ENCODE peak calls at places on chromosomes 6 and 20, in eight cellular contexts. W is B cell, K is coronary artery, V is right lobe of liver, C is cardiac fibroblast, F is lung, L is AG10803, M is fibroblast of mammary gland. Z is an unnamed sample.

GRCh38 chr6:42423244-42423643 is 28.5 kb downstream of the TRERF1 start:
- DNase-seq in W (no peak), K (no peak), V (no peak), C (no peak), F (no peak), L (no peak), M (no peak), Z (no peak)

GRCh38 chr6:130453230-130453629 is 87.4 kb downstream of the TMEM200A start:
- DNase-seq in W (no peak), K (no peak), V (no peak), C (peak; percentile 82), F (no peak), L (peak; percentile 55), M (peak; percentile 57), Z (peak; percentile 70)

GRCh38 chr6:142414462-142414861 is 112.7 kb downstream of the ADGRG6 start:
- DNase-seq in W (no peak), K (no peak), V (no peak), C (no peak), F (no peak), L (no peak), M (no peak), Z (no peak)

GRCh38 chr6:9437836-9438235 is 977.0 kb downstream of the TFAP2A start:
- DNase-seq in W (no peak), K (no peak), V (no peak), C (peak; percentile 25), F (no peak), L (no peak), M (no peak), Z (peak; percentile 19)

GRCh38 chr6:151241853-151242252 is 2.1 kb downstream of the AKAP12 start:
- DNase-seq in W (no peak), K (no peak), V (no peak), C (peak; percentile 36), F (no peak), L (no peak), M (no peak), Z (no peak)

GRCh38 chr6:127641905-127642304 is 64.9 kb downstream of the C6orf58 start:
- DNase-seq in W (no peak), K (no peak), V (no peak), C (peak; percentile 62), F (no peak), L (peak; percentile 32), M (peak; percentile 48), Z (peak; percentile 8)

GRCh38 chr20:56094228-56094627 is 88.9 kb upstream of the CBLN4 start:
- DNase-seq in W (no peak), K (no peak), V (no peak), C (no peak), F (no peak), L (no peak), M (no peak), Z (no peak)

GRCh38 chr6:37699138-37699766 is 1.6 kb upstream of the MDGA1 start:
- DNase-seq in W (no peak), K (no peak), V (no peak), C (no peak), F (no peak), L (no peak), M (no peak), Z (no peak)

GRCh38 chr20:56440346-56441007 is 27.9 kb upstream of the RTF2 start:
- DNase-seq in W (no peak), K (no peak), V (no peak), C (no peak), F (no peak), L (no peak), M (no peak), Z (no peak)

GRCh38 chr20:4202441-4202840 is 187.1 kb upstream of the RNF24 start:
- DNase-seq in W (no peak), K (no peak), V (no peak), C (no peak), F (no peak), L (no peak), M (no peak), Z (no peak)

GRCh38 chr6:35058827-35059522 is 82.2 kb downstream of the TCP11 start:
- DNase-seq in W (no peak), K (no peak), V (no peak), C (no peak), F (no peak), L (no peak), M (no peak), Z (no peak)

GRCh38 chr20:5482791-5483190 is 166.0 kb upstream of the PROKR2 start:
- DNase-seq in W (no peak), K (no peak), V (no peak), C (peak; percentile 68), F (no peak), L (no peak), M (peak; percentile 63), Z (no peak)

GRCh38 chr6:43297644-43298564 is at the start of gene SLC22A7:
- DNase-seq in W (peak; percentile 29), K (no peak), V (peak; percentile 91), C (no peak), F (no peak), L (no peak), M (peak; percentile 8), Z (no peak)

GRCh38 chr6:81878479-81878878 is 126.0 kb upstream of the TENT5A start:
- DNase-seq in W (no peak), K (no peak), V (no peak), C (no peak), F (no peak), L (no peak), M (no peak), Z (no peak)

GRCh38 chr6:3377536-3378397 is 79.1 kb downstream of the SLC22A23 start:
- DNase-seq in W (no peak), K (no peak), V (no peak), C (peak; percentile 73), F (no peak), L (no peak), M (peak; percentile 63), Z (no peak)

GRCh38 chr6:136646377-136646776 is 96.2 kb upstream of the MAP7 start:
- DNase-seq in W (no peak), K (no peak), V (no peak), C (peak; percentile 40), F (no peak), L (peak; percentile 59), M (peak; percentile 43), Z (peak; percentile 3)

GRCh38 chr6:23446394-23447001 is 679.5 kb upstream of the NRSN1 start:
- DNase-seq in W (no peak), K (no peak), V (no peak), C (peak; percentile 66), F (no peak), L (peak; percentile 55), M (peak; percentile 58), Z (no peak)
- TF ChIP-seq CTCF in W (no peak), K (no peak), V (peak; percentile 56), C (peak; percentile 62), F (no peak), L (peak; percentile 73), M (peak; percentile 74), Z (peak; percentile 11)

DNA sequence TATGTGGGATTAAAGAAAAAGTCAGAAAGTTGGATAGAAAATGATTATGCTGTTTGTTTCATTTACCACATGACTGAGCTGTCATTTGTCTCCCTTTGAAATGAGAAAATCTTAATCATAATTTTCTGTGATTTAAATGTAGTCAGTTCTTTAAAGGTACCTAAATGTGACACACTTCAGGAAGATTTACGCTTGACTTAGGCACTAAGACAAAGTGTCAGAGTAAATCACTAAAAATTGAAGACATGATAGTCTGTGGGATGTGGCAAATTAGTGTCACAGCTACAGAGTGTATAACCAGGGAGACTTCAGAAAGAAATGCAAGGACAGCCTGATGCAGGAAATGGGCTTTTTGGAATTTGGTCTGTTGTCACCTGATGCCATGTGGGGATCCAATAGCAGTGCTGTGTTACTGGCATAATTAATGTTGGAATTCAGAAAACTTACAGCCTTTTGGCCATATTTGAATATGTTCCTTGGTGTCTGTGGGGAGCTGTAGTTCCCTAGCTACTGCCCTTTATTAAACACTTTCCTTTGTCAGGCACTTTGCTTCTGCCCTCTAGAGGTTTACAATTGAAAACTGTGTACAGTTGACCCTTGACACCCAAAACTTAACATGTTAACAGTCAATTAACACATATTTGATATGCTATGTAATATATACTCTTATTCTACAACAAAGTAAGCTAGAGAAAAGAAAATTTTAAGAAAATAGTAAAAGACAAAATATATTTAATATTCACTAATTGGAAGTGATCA is 493.8 kb downstream of the UTRN start:
- DNase-seq in W (no peak), K (no peak), V (no peak), C (no peak), F (no peak), L (no peak), M (no peak), Z (peak; percentile 15)
- TF ChIP-seq CTCF in W (no peak), K (no peak), V (peak; percentile 33), C (no peak), F (no peak), L (no peak), M (peak; percentile 15), Z (peak; percentile 63)

GRCh38 chr20:60224914-60225313 is 266.7 kb downstream of the CDH26 start:
- DNase-seq in W (no peak), K (no peak), V (no peak), C (peak; percentile 39), F (no peak), L (peak; percentile 13), M (peak; percentile 41), Z (no peak)
- TF ChIP-seq CTCF in W (no peak), K (no peak), V (peak; percentile 6), C (peak; percentile 61), F (no peak), L (peak; percentile 56), M (peak; percentile 71), Z (peak; percentile 70)

DNA sequence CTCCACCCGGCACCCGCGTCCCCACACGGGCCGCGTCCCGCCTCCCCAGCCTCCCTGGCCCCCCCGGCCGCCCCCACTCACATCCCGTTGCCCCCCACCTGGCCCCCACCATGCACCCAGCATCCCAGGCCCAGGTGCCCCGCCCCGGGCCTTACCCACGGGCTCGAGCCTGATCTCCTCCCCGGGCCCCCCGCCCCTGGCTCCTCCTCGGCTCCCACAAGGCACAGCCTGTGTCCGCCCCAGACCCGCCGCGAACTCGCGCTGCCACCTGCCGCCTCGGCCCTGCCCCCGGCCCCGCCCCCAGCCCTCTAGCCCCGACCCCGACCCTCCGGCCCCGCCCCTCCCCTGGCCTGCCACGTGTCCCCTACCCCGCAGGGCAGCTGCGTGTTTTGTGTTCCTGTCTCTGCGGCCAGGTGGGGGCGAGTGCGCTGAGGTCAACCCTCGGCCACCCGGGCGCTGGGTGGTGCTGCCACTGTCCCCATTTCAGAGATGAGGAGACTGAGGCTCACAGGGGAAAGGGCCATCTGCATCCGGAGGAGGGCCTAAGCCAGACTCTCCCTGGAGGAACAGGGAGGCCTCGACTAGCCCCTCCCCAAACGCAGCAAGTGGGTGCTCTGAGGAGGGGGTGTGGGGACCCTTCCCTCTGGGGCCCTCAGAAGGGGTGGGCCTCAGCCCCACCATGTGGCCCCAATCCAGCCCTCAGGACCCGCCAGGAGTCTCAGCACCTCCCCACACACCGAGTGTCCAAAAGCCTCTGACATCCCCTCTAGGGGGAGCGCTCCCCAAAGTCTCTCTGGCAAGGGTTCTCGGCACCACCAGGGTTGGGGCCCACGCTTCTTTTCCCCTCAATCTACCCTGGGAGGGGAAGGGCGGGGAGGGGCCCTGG is 99.8 kb downstream of the TAF4 start:
- DNase-seq in W (no peak), K (no peak), V (no peak), C (no peak), F (no peak), L (no peak), M (no peak), Z (no peak)
- TF ChIP-seq CTCF in W (no peak), K (no peak), V (no peak), C (no peak), F (no peak), L (no peak), M (peak; percentile 1), Z (peak; percentile 21)

Z was measured in HFFc6.